ENCODE peak calls at places on chromosomes 11 and 22, in six cellular contexts. One of them, this sample, is unnamed.
A peak's percentile ranks its signal among the peaks of the same experiment; 100 is the strongest.

GRCh38 chr11:131691558-131692041 is 321.2 kb downstream of the NTM start:
- DNase-seq in uterus: no peak
- DNase-seq in psoas muscle: no peak
- DNase-seq in heart right ventricle: no peak
- DNase-seq in testis: peak; percentile 39
- DNase-seq in trophoblast cell: peak; percentile 47
- DNase-seq in this sample: no peak

GRCh38 chr22:40960137-40960536 is 9.0 kb downstream of the RBX1 start:
- DNase-seq in uterus: no peak
- DNase-seq in psoas muscle: no peak
- DNase-seq in heart right ventricle: no peak
- DNase-seq in testis: no peak
- DNase-seq in trophoblast cell: peak; percentile 25
- DNase-seq in this sample: no peak

GRCh38 chr11:76566811-76567210 is 103.7 kb downstream of the LRRC32 start:
- DNase-seq in uterus: no peak
- DNase-seq in psoas muscle: no peak
- DNase-seq in heart right ventricle: no peak
- DNase-seq in testis: no peak
- DNase-seq in trophoblast cell: peak; percentile 51
- DNase-seq in this sample: no peak

GRCh38 chr11:74019104-74019738 is 10.3 kb upstream of the UCP3 start:
- DNase-seq in uterus: no peak
- DNase-seq in psoas muscle: no peak
- DNase-seq in heart right ventricle: no peak
- DNase-seq in testis: no peak
- DNase-seq in trophoblast cell: no peak
- DNase-seq in this sample: no peak

GRCh38 chr11:2269601-2270321 is 627 bp downstream of the ASCL2 start:
- DNase-seq in uterus: peak; percentile 53
- DNase-seq in psoas muscle: no peak
- DNase-seq in heart right ventricle: peak; percentile 5
- DNase-seq in testis: peak; percentile 68
- DNase-seq in trophoblast cell: peak; percentile 74
- DNase-seq in this sample: peak; percentile 75

GRCh38 chr22:46061431-46062231 is 84.7 kb upstream of the WNT7B start:
- DNase-seq in uterus: peak; percentile 14
- DNase-seq in psoas muscle: no peak
- DNase-seq in heart right ventricle: no peak
- DNase-seq in testis: peak; percentile 15
- DNase-seq in trophoblast cell: no peak
- DNase-seq in this sample: no peak

GRCh38 chr11:6027501-6027900 is 3.1 kb downstream of the OR56A1 start:
- DNase-seq in uterus: no peak
- DNase-seq in psoas muscle: no peak
- DNase-seq in heart right ventricle: no peak
- DNase-seq in testis: no peak
- DNase-seq in trophoblast cell: no peak
- DNase-seq in this sample: no peak

GRCh38 chr22:49325531-49326395 is 501.9 kb downstream of the BRD1 start:
- DNase-seq in uterus: no peak
- DNase-seq in psoas muscle: no peak
- DNase-seq in heart right ventricle: no peak
- DNase-seq in testis: peak; percentile 6
- DNase-seq in trophoblast cell: no peak
- DNase-seq in this sample: no peak

GRCh38 chr11:77596626-77597025 is 6.9 kb downstream of the AQP11 start:
- DNase-seq in uterus: no peak
- DNase-seq in psoas muscle: no peak
- DNase-seq in heart right ventricle: no peak
- DNase-seq in testis: no peak
- DNase-seq in trophoblast cell: peak; percentile 98
- DNase-seq in this sample: no peak

GRCh38 chr11:61820174-61820573 is 3.4 kb upstream of the FADS1 start:
- DNase-seq in uterus: no peak
- DNase-seq in psoas muscle: no peak
- DNase-seq in heart right ventricle: no peak
- DNase-seq in testis: no peak
- DNase-seq in trophoblast cell: no peak
- DNase-seq in this sample: no peak

GRCh38 chr22:38967451-38968450 is 10.3 kb downstream of the APOBEC3A start:
- DNase-seq in uterus: no peak
- DNase-seq in psoas muscle: peak; percentile 31
- DNase-seq in heart right ventricle: peak; percentile 24
- DNase-seq in testis: no peak
- DNase-seq in trophoblast cell: peak; percentile 17
- DNase-seq in this sample: no peak

GRCh38 chr11:14578551-14578956 is 58.4 kb upstream of the PSMA1 start:
- DNase-seq in uterus: no peak
- DNase-seq in psoas muscle: no peak
- DNase-seq in heart right ventricle: peak; percentile 26
- DNase-seq in testis: no peak
- DNase-seq in trophoblast cell: peak; percentile 35
- DNase-seq in this sample: peak; percentile 8

GRCh38 chr11:21567628-21568290 is 625.1 kb upstream of the ANO5 start:
- DNase-seq in uterus: no peak
- DNase-seq in psoas muscle: no peak
- DNase-seq in heart right ventricle: no peak
- DNase-seq in testis: no peak
- DNase-seq in trophoblast cell: no peak
- DNase-seq in this sample: no peak

GRCh38 chr11:46356911-46357482 is 9.7 kb downstream of the DGKZ start:
- DNase-seq in uterus: no peak
- DNase-seq in psoas muscle: peak; percentile 10
- DNase-seq in heart right ventricle: no peak
- DNase-seq in testis: no peak
- DNase-seq in trophoblast cell: peak; percentile 85
- DNase-seq in this sample: no peak

GRCh38 chr11:107844041-107844440 is 14.5 kb downstream of the SLC35F2 start:
- DNase-seq in uterus: no peak
- DNase-seq in psoas muscle: no peak
- DNase-seq in heart right ventricle: no peak
- DNase-seq in testis: no peak
- DNase-seq in trophoblast cell: peak; percentile 98
- DNase-seq in this sample: no peak

GRCh38 chr11:69216609-69217008 is 60.9 kb downstream of the SMIM38 start:
- DNase-seq in uterus: no peak
- DNase-seq in psoas muscle: no peak
- DNase-seq in heart right ventricle: no peak
- DNase-seq in testis: peak; percentile 7
- DNase-seq in trophoblast cell: no peak
- DNase-seq in this sample: no peak

GRCh38 chr11:67420147-67420645 is 4.7 kb downstream of the CARNS1 start:
- DNase-seq in uterus: no peak
- DNase-seq in psoas muscle: no peak
- DNase-seq in heart right ventricle: no peak
- DNase-seq in testis: no peak
- DNase-seq in trophoblast cell: no peak
- DNase-seq in this sample: no peak
- H3K4me1 ChIP-seq in uterus: peaks cover 14% of the 10 kb centered on the region
- H3K4me1 ChIP-seq in psoas muscle: peaks cover 47% of the 10 kb centered on the region
- H3K4me1 ChIP-seq in heart right ventricle: peaks cover 55% of the 10 kb centered on the region
- H3K4me1 ChIP-seq in testis: peaks cover 9% of the 10 kb centered on the region
- H3K4me1 ChIP-seq in trophoblast cell: peaks cover 16% of the 10 kb centered on the region
- H3K4me1 ChIP-seq in this sample: peaks cover 11% of the 10 kb centered on the region

GRCh38 chr11:106378513-106379179 is 301.2 kb downstream of the AASDHPPT start:
- DNase-seq in uterus: no peak
- DNase-seq in psoas muscle: no peak
- DNase-seq in heart right ventricle: no peak
- DNase-seq in testis: no peak
- DNase-seq in trophoblast cell: no peak
- DNase-seq in this sample: no peak

GRCh38 chr11:106379712-106380111 is 302.2 kb downstream of the AASDHPPT start:
- DNase-seq in uterus: no peak
- DNase-seq in psoas muscle: no peak
- DNase-seq in heart right ventricle: no peak
- DNase-seq in testis: no peak
- DNase-seq in trophoblast cell: peak; percentile 88
- DNase-seq in this sample: no peak

GRCh38 chr11:106381895-106382294 is 304.4 kb downstream of the AASDHPPT start:
- DNase-seq in uterus: no peak
- DNase-seq in psoas muscle: no peak
- DNase-seq in heart right ventricle: no peak
- DNase-seq in testis: no peak
- DNase-seq in trophoblast cell: peak; percentile 93
- DNase-seq in this sample: no peak

GRCh38 chr11:106384429-106384828 is 307.0 kb downstream of the AASDHPPT start:
- DNase-seq in uterus: no peak
- DNase-seq in psoas muscle: no peak
- DNase-seq in heart right ventricle: no peak
- DNase-seq in testis: no peak
- DNase-seq in trophoblast cell: no peak
- DNase-seq in this sample: no peak

DNA sequence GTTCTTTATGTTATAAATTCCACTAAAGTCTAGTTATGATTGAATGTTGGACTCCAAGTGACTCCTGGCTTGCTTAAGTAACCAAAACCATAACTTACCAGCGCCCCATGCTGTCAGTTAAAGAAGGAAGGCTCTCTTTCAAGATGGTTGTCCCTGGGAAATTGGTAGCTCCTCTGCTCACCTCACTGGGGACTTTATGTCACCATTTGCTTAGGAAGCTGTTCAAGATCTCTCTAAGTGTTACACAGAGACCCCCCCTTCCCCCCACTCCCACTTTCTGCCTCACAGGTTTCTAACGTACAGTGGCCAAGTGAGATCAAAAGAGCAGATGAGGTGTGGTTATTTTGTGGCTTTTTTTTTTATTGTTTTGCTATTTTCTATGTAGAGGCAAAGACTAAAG is 301.8 kb downstream of the AASDHPPT start:
- DNase-seq in uterus: no peak
- DNase-seq in psoas muscle: no peak
- DNase-seq in heart right ventricle: no peak
- DNase-seq in testis: no peak
- DNase-seq in trophoblast cell: no peak
- DNase-seq in this sample: no peak
- H3K4me1 ChIP-seq in uterus: no peaks in the 10 kb centered on the region
- H3K4me1 ChIP-seq in psoas muscle: no peaks in the 10 kb centered on the region
- H3K4me1 ChIP-seq in heart right ventricle: no peaks in the 10 kb centered on the region
- H3K4me1 ChIP-seq in testis: no peaks in the 10 kb centered on the region
- H3K4me1 ChIP-seq in trophoblast cell: peaks cover 15% of the 10 kb centered on the region
- H3K4me1 ChIP-seq in this sample: no peaks in the 10 kb centered on the region

GRCh38 chr11:75566763-75567279 is 4.8 kb downstream of the SERPINH1 start:
- DNase-seq in uterus: no peak
- DNase-seq in psoas muscle: no peak
- DNase-seq in heart right ventricle: no peak
- DNase-seq in testis: no peak
- DNase-seq in trophoblast cell: no peak
- DNase-seq in this sample: no peak

GRCh38 chr11:75567971-75568370 is 5.9 kb downstream of the SERPINH1 start:
- DNase-seq in uterus: no peak
- DNase-seq in psoas muscle: no peak
- DNase-seq in heart right ventricle: no peak
- DNase-seq in testis: no peak
- DNase-seq in trophoblast cell: peak; percentile 65
- DNase-seq in this sample: no peak

GRCh38 chr11:75565221-75565814 is 3.3 kb downstream of the SERPINH1 start:
- DNase-seq in uterus: peak; percentile 68
- DNase-seq in psoas muscle: peak; percentile 77
- DNase-seq in heart right ventricle: peak; percentile 62
- DNase-seq in testis: no peak
- DNase-seq in trophoblast cell: peak; percentile 85
- DNase-seq in this sample: no peak

GRCh38 chr11:75563978-75564552 is 2.0 kb downstream of the SERPINH1 start:
- DNase-seq in uterus: peak; percentile 80
- DNase-seq in psoas muscle: peak; percentile 78
- DNase-seq in heart right ventricle: peak; percentile 75
- DNase-seq in testis: peak; percentile 61
- DNase-seq in trophoblast cell: peak; percentile 89
- DNase-seq in this sample: no peak

GRCh38 chr11:75565916-75566762 is 4.1 kb downstream of the SERPINH1 start:
- DNase-seq in uterus: no peak
- DNase-seq in psoas muscle: no peak
- DNase-seq in heart right ventricle: no peak
- DNase-seq in testis: no peak
- DNase-seq in trophoblast cell: no peak
- DNase-seq in this sample: no peak
- H3K4me1 ChIP-seq in uterus: peaks cover 11% of the 10 kb centered on the region
- H3K4me1 ChIP-seq in psoas muscle: peaks cover 27% of the 10 kb centered on the region
- H3K4me1 ChIP-seq in heart right ventricle: peaks cover 86% of the 10 kb centered on the region
- H3K4me1 ChIP-seq in testis: peaks cover 34% of the 10 kb centered on the region
- H3K4me1 ChIP-seq in trophoblast cell: peaks cover 38% of the 10 kb centered on the region
- H3K4me1 ChIP-seq in this sample: peaks cover 26% of the 10 kb centered on the region

GRCh38 chr22:32824531-32825315 is 23.2 kb downstream of the TIMP3 start:
- DNase-seq in uterus: no peak
- DNase-seq in psoas muscle: no peak
- DNase-seq in heart right ventricle: no peak
- DNase-seq in testis: no peak
- DNase-seq in trophoblast cell: no peak
- DNase-seq in this sample: no peak
- H3K4me1 ChIP-seq in uterus: peaks cover 19% of the 10 kb centered on the region
- H3K4me1 ChIP-seq in psoas muscle: peaks cover 20% of the 10 kb centered on the region
- H3K4me1 ChIP-seq in heart right ventricle: peaks cover 98% of the 10 kb centered on the region
- H3K4me1 ChIP-seq in testis: peaks cover 13% of the 10 kb centered on the region
- H3K4me1 ChIP-seq in trophoblast cell: peaks cover 3% of the 10 kb centered on the region
- H3K4me1 ChIP-seq in this sample: peaks cover 13% of the 10 kb centered on the region

GRCh38 chr11:64850979-64851567 is 6.6 kb upstream of the CDC42BPG start:
- DNase-seq in uterus: no peak
- DNase-seq in psoas muscle: no peak
- DNase-seq in heart right ventricle: no peak
- DNase-seq in testis: no peak
- DNase-seq in trophoblast cell: peak; percentile 57
- DNase-seq in this sample: no peak
- H3K4me1 ChIP-seq in uterus: peaks cover 13% of the 10 kb centered on the region
- H3K4me1 ChIP-seq in psoas muscle: peaks cover 80% of the 10 kb centered on the region
- H3K4me1 ChIP-seq in heart right ventricle: peaks cover 90% of the 10 kb centered on the region
- H3K4me1 ChIP-seq in testis: peaks cover 15% of the 10 kb centered on the region
- H3K4me1 ChIP-seq in trophoblast cell: peaks cover 17% of the 10 kb centered on the region
- H3K4me1 ChIP-seq in this sample: no peaks in the 10 kb centered on the region

GRCh38 chr11:35142481-35143207 is 3.7 kb downstream of the CD44 start:
- DNase-seq in uterus: no peak
- DNase-seq in psoas muscle: no peak
- DNase-seq in heart right ventricle: no peak
- DNase-seq in testis: no peak
- DNase-seq in trophoblast cell: peak; percentile 71
- DNase-seq in this sample: no peak
- H3K4me1 ChIP-seq in uterus: no peaks in the 10 kb centered on the region
- H3K4me1 ChIP-seq in psoas muscle: peaks cover 7% of the 10 kb centered on the region
- H3K4me1 ChIP-seq in heart right ventricle: peaks cover 39% of the 10 kb centered on the region
- H3K4me1 ChIP-seq in testis: no peaks in the 10 kb centered on the region
- H3K4me1 ChIP-seq in trophoblast cell: peaks cover 10% of the 10 kb centered on the region
- H3K4me1 ChIP-seq in this sample: no peaks in the 10 kb centered on the region

DNA sequence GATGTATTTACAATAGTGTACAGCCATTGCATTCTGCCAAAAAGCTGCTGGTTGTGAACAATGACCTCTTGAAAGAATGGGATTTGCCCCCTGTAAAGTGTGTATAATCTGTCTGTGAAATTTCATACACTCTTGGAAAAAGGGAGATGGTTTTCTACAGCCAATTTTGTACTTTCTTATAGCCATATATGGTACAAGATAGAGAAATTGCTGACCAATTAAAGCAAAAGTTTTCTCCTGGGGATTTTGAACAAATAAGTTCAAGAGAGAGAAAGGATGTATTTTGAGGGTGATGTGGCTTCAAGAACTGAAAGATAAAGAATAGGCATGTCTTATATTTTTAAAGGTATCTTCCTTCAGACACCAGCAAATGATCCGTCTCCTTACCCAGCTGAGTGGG is 211.0 kb downstream of the NAV2 start:
- DNase-seq in uterus: no peak
- DNase-seq in psoas muscle: no peak
- DNase-seq in heart right ventricle: no peak
- DNase-seq in testis: no peak
- DNase-seq in trophoblast cell: no peak
- DNase-seq in this sample: no peak
- H3K4me1 ChIP-seq in uterus: no peaks in the 10 kb centered on the region
- H3K4me1 ChIP-seq in psoas muscle: no peaks in the 10 kb centered on the region
- H3K4me1 ChIP-seq in heart right ventricle: peaks cover 12% of the 10 kb centered on the region
- H3K4me1 ChIP-seq in testis: no peaks in the 10 kb centered on the region
- H3K4me1 ChIP-seq in trophoblast cell: peaks cover 17% of the 10 kb centered on the region
- H3K4me1 ChIP-seq in this sample: no peaks in the 10 kb centered on the region